ENCODE peak calls at places on chromosomes 5 and 9, in four cellular contexts. V is A549, P is HepG2, C is K562. L is an unnamed sample.

GRCh38 chr9:447230-448025 is 232.8 kb downstream of the DOCK8 start:
- DNase-seq in V (peak), P (no peak), C (peak), L (peak)

GRCh38 chr5:169160405-169160901 is 140.5 kb downstream of the SLIT3 start:
- DNase-seq in V (peak), P (no peak), C (no peak), L (no peak)

GRCh38 chr9:129143461-129143927 is 32.3 kb downstream of the PTPA start:
- DNase-seq in V (no peak), P (peak), C (peak), L (peak)

GRCh38 chr5:9644630-9645029 is 14.5 kb upstream of the TAS2R1 start:
- DNase-seq in V (no peak), P (no peak), C (no peak), L (peak)

GRCh38 chr9:96136992-96137665 is 164.8 kb downstream of the HSD17B3 start:
- DNase-seq in V (no peak), P (no peak), C (no peak), L (peak)

GRCh38 chr5:59790399-59791130 is 103.0 kb downstream of the PDE4D start:
- DNase-seq in V (peak), P (no peak), C (no peak), L (no peak)

GRCh38 chr5:73031839-73032238 is 76.0 kb downstream of the FCHO2 start:
- DNase-seq in V (no peak), P (no peak), C (peak), L (peak)

GRCh38 chr5:113122053-113122452 is 145.5 kb downstream of the DCP2 start:
- DNase-seq in V (no peak), P (no peak), C (no peak), L (peak)

GRCh38 chr9:4743131-4743875 is 2.3 kb upstream of the AK3 start:
- DNase-seq in V (no peak), P (no peak), C (no peak), L (no peak)

GRCh38 chr9:1941989-1942388 is 73.2 kb upstream of the SMARCA2 start:
- DNase-seq in V (no peak), P (no peak), C (no peak), L (no peak)

GRCh38 chr9:85142461-85143401 is 473.2 kb downstream of the NTRK2 start:
- DNase-seq in V (peak), P (peak), C (peak), L (no peak)

GRCh38 chr9:88998506-88998905 is 7.2 kb downstream of the S1PR3 start:
- DNase-seq in V (no peak), P (no peak), C (no peak), L (no peak)

GRCh38 chr9:85344901-85345300 is 396.9 kb downstream of the AGTPBP1 start:
- DNase-seq in V (no peak), P (no peak), C (no peak), L (no peak)

GRCh38 chr9:105436753-105437152 is 11.1 kb upstream of the FSD1L start:
- DNase-seq in V (no peak), P (no peak), C (no peak), L (no peak)

GRCh38 chr5:79973511-79973910 is 17.6 kb downstream of the MTX3 start:
- DNase-seq in V (no peak), P (no peak), C (no peak), L (no peak)

DNA sequence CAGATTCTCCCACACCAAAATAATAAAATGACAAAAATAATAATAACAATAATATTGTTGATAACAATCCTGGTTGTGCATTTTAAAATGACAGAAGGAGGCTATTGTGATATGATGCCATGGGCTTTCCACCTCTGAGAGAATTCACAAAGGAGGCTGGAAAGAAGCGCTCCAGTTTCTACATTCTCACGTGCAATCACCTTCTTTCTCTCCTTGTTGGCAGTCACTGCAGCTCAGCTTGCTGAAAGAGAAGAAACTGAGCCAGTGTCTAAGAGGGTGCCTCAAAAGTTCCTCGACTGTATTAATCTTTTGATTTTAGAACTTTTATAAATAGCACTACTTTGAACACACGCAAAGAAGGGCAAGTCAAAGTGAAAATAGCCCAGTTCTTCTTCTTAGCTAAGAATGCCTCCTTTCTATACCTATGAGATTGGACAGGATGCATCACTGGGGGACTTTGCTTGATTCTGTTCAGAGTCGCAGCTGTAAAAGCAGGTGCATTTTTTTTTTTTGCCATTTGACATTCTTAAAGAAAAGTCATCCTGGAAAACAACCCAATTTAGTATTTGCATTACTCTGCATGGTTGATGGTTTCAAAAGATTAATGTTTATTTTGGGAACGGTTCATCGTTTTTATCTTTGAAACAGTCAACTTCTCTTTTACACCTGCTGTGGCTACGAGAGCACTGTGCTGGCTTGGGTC is 12.4 kb upstream of the SUB1 start:
- DNase-seq in V (no peak), P (no peak), C (no peak), L (no peak)
- TF ChIP-seq MAZ in V (no peak), P (no peak), C (no peak), L (no peak)

DNA sequence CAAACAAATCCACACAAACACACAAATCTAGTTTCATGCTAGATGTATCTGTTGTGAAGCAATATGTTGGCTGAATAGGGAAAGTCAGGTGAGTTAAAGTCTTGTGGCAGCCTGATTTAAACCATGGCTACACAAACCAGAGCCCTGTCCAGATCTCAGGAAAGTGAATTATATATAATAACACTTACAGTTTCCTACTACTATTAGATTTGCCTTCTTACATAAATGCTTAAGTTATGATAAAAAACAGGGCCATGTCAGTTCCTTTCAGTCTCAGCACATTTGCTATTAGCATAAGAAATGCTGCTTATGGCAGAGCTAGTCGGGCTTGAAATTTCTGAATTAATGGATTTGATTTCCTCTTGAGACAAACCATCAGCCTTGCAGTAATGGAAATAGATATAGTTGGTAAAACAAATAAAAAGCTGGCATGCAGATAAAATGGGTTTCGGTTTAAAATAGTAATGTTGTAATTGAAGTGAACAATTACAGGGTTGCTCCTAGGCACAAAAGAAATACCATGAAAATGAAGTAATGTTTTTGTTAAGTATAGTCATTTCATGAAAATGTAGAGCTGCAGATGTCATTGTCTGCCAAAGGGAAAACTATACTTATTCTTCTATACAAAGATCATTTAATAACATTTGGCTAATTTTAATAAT is 664.2 kb upstream of the ZNF608 start:
- DNase-seq in V (no peak), P (no peak), C (no peak), L (peak)
- TF ChIP-seq MAZ in V (no peak), P (no peak), C (no peak), L (no peak)

DNA sequence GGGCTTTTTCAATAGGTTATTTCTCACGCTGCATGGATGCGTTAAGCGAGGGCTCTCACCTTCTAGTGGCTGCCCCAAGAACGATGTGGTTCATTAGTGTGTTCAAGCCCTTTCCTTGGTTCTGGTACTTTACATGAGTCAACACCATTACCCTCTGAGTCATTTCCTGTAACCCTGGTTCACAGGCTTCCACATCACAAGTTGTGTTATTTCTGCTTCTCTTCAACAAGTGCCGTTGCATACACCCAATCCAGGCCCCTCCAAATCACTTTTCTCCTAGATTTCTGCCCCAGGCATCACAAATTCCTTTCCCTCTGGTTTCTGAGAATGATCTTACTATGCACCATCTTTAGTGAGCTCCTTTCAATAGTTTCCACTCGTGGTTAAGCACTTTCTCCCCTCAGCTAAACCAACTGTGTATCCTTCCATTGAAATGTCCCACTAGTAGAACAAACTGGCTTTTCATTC is 69.5 kb upstream of the RAD23B start:
- DNase-seq in V (peak), P (peak), C (peak), L (peak)
- TF ChIP-seq MAZ in V (no peak), P (no peak), C (no peak), L (no peak)

GRCh38 chr9:72251589-72251988 is 102.3 kb downstream of the GDA start:
- DNase-seq in V (no peak), P (no peak), C (no peak), L (no peak)

GRCh38 chr9:72256912-72257311 is 107.7 kb downstream of the GDA start:
- DNase-seq in V (no peak), P (no peak), C (no peak), L (no peak)

GRCh38 chr9:72255546-72255925 is 106.3 kb downstream of the GDA start:
- DNase-seq in V (no peak), P (no peak), C (no peak), L (no peak)

GRCh38 chr9:72254881-72255545 is 105.8 kb downstream of the GDA start:
- DNase-seq in V (no peak), P (no peak), C (peak), L (no peak)
- TF ChIP-seq MAZ in V (no peak), P (no peak), C (no peak), L (no peak)

DNA sequence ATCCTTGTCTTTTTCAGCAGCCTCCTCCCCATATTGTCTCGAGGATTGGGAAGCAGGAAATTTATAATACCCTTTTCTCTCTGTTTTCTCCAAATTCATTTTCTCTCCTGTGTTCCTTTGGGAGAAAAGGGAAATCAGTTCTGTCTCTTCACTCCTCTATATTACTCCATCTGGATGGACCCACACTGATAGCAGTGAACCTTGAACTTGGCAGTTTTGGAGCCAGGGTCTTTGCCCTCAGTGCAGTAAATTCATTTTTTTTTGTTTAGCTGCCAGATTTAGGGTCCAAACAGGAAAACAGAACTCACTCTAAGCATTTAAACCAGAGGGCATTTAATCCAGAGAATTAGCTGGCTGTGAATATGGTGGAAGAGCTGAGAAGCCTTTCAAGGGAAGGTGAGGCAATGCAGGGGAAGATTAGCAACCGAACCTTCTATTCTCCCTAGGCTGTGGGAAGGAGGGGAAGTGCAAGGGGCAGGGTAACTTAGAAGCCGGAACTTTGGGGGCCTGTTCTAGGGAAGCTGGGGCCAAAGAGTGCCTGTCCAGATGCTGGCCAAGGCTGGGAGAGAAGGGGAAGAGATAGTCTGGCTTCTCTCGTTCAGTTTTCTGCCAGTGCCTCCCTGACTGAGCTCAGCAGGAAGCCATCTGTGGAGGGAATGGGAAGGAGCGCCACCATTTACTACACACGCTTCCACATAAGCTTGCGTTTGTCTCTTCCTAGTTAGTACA is 16.3 kb upstream of the NPR2 start:
- DNase-seq in V (no peak), P (no peak), C (peak), L (no peak)
- TF ChIP-seq MAZ in V (no peak), P (no peak), C (no peak), L (no peak)

GRCh38 chr5:1295650-1296037 is 776 bp upstream of the TERT start:
- DNase-seq in V (no peak), P (no peak), C (no peak), L (no peak)
- TF ChIP-seq MAZ in V (no peak), P (no peak), C (no peak), L (no peak)

GRCh38 chr9:133798160-133798559 is 60.0 kb upstream of the SARDH start:
- DNase-seq in V (no peak), P (no peak), C (no peak), L (no peak)
- TF ChIP-seq MAZ in V (no peak), P (no peak), C (no peak), L (no peak)

GRCh38 chr5:170463426-170463825 is 40.4 kb upstream of the KCNIP1 start:
- DNase-seq in V (no peak), P (no peak), C (no peak), L (no peak)
- TF ChIP-seq MAZ in V (no peak), P (no peak), C (no peak), L (no peak)

GRCh38 chr5:122291000-122291592 is 20.9 kb upstream of the SNCAIP start:
- DNase-seq in V (no peak), P (no peak), C (no peak), L (no peak)
- TF ChIP-seq MAZ in V (no peak), P (no peak), C (no peak), L (no peak)